ENCODE peak calls at places on chromosome 2, in four cellular contexts. X is heart right ventricle, Q is IMR-90, Z is H7. P is an unnamed sample.

GRCh38 chr2:126643431-126643830 is 12.5 kb upstream of the GYPC start:
- DNase-seq in X (no peak), Q (no peak), Z (no peak), P (no peak)

GRCh38 chr2:10891391-10891790 is 20.3 kb upstream of the KCNF1 start:
- DNase-seq in X (no peak), Q (no peak), Z (no peak), P (no peak)

GRCh38 chr2:176285321-176285720 is 16.1 kb downstream of the MTX2 start:
- DNase-seq in X (no peak), Q (no peak), Z (no peak), P (peak; percentile 15)

GRCh38 chr2:233301811-233302210 is 5.8 kb upstream of the SAG start:
- DNase-seq in X (no peak), Q (no peak), Z (no peak), P (no peak)

GRCh38 chr2:9873337-9873736 is 30.1 kb downstream of the TAF1B start:
- DNase-seq in X (no peak), Q (no peak), Z (no peak), P (no peak)

GRCh38 chr2:210818473-210818872 is 262.1 kb downstream of the CPS1 start:
- DNase-seq in X (no peak), Q (no peak), Z (no peak), P (no peak)

GRCh38 chr2:171317492-171318125 is 116.2 kb downstream of the METTL8 start:
- DNase-seq in X (no peak), Q (no peak), Z (no peak), P (no peak)

GRCh38 chr2:164869420-164869772 is 27.8 kb upstream of the COBLL1 start:
- DNase-seq in X (no peak), Q (no peak), Z (no peak), P (no peak)

GRCh38 chr2:108829916-108830315 is 43.3 kb downstream of the CCDC138 start:
- DNase-seq in X (no peak), Q (no peak), Z (no peak), P (no peak)

GRCh38 chr2:233387667-233388528 is 33.6 kb downstream of the DGKD start:
- DNase-seq in X (peak; percentile 95), Q (peak; percentile 96), Z (peak; percentile 42), P (peak; percentile 84)

GRCh38 chr2:24917731-24918325 is 2.2 kb downstream of the ADCY3 start:
- DNase-seq in X (no peak), Q (no peak), Z (no peak), P (no peak)

GRCh38 chr2:54666741-54667639 is 56.5 kb upstream of the EML6 start:
- DNase-seq in X (peak; percentile 68), Q (peak; percentile 23), Z (no peak), P (peak; percentile 16)

GRCh38 chr2:235543851-235544686 is 50.2 kb downstream of the AGAP1 start:
- DNase-seq in X (no peak), Q (no peak), Z (no peak), P (no peak)

GRCh38 chr2:165778653-165779451 is 15.2 kb downstream of the GALNT3 start:
- DNase-seq in X (no peak), Q (no peak), Z (no peak), P (no peak)

GRCh38 chr2:224685120-224685519 is 31.0 kb downstream of the CCDC195 start:
- DNase-seq in X (no peak), Q (no peak), Z (no peak), P (no peak)

GRCh38 chr2:176911-177310 is 86.9 kb downstream of the SH3YL1 start:
- DNase-seq in X (no peak), Q (no peak), Z (no peak), P (peak; percentile 36)

GRCh38 chr2:158990397-158991209 is 22.2 kb downstream of the TANC1 start:
- DNase-seq in X (no peak), Q (peak; percentile 95), Z (no peak), P (peak; percentile 76)

GRCh38 chr2:30218814-30219213 is 12.5 kb upstream of the LBH start:
- DNase-seq in X (no peak), Q (no peak), Z (no peak), P (no peak)

GRCh38 chr2:45607701-45608100 is 3.4 kb downstream of the SRBD1 start:
- DNase-seq in X (no peak), Q (no peak), Z (peak; percentile 57), P (no peak)

GRCh38 chr2:190545756-190546385 is 11.3 kb upstream of the NEMP2 start:
- DNase-seq in X (no peak), Q (peak; percentile 58), Z (no peak), P (no peak)

GRCh38 chr2:10311736-10312135 is 9.0 kb downstream of the HPCAL1 start:
- DNase-seq in X (no peak), Q (no peak), Z (no peak), P (no peak)

GRCh38 chr2:219248845-219249202 is 3.5 kb downstream of the STK16 start:
- DNase-seq in X (no peak), Q (no peak), Z (no peak), P (no peak)

GRCh38 chr2:36597003-36597531 is 901 bp downstream of the FEZ2 start:
- DNase-seq in X (no peak), Q (no peak), Z (peak; percentile 17), P (no peak)

GRCh38 chr2:58501371-58501770 is 260.2 kb upstream of the FANCL start:
- DNase-seq in X (no peak), Q (no peak), Z (no peak), P (no peak)

GRCh38 chr2:168596881-168597280 is 140.8 kb downstream of the CERS6 start:
- DNase-seq in X (no peak), Q (peak; percentile 17), Z (no peak), P (peak; percentile 22)

GRCh38 chr2:57490746-57491145 is 555.9 kb upstream of the VRK2 start:
- DNase-seq in X (no peak), Q (no peak), Z (no peak), P (no peak)

GRCh38 chr2:207513577-207514257 is 16.0 kb upstream of the CREB1 start:
- DNase-seq in X (no peak), Q (peak; percentile 96), Z (no peak), P (peak; percentile 25)

GRCh38 chr2:223647258-223647952 is 45.2 kb upstream of the SCG2 start:
- DNase-seq in X (no peak), Q (peak; percentile 24), Z (no peak), P (peak; percentile 22)

GRCh38 chr2:31333527-31334183 is 80.9 kb downstream of the XDH start:
- DNase-seq in X (peak; percentile 81), Q (peak; percentile 84), Z (peak; percentile 77), P (peak; percentile 57)

GRCh38 chr2:236498369-236498768 is 71.3 kb upstream of the ACKR3 start:
- DNase-seq in X (peak; percentile 19), Q (peak; percentile 9), Z (no peak), P (peak; percentile 83)

GRCh38 chr2:44543773-44544725 is 182.3 kb downstream of the CAMKMT start:
- DNase-seq in X (no peak), Q (no peak), Z (peak; percentile 10), P (no peak)

GRCh38 chr2:1863386-1863785 is 119.1 kb upstream of the PXDN start:
- DNase-seq in X (no peak), Q (no peak), Z (peak; percentile 22), P (no peak)

GRCh38 chr2:170252414-170252813 is 74.5 kb downstream of the MYO3B start:
- DNase-seq in X (no peak), Q (no peak), Z (no peak), P (no peak)

DNA sequence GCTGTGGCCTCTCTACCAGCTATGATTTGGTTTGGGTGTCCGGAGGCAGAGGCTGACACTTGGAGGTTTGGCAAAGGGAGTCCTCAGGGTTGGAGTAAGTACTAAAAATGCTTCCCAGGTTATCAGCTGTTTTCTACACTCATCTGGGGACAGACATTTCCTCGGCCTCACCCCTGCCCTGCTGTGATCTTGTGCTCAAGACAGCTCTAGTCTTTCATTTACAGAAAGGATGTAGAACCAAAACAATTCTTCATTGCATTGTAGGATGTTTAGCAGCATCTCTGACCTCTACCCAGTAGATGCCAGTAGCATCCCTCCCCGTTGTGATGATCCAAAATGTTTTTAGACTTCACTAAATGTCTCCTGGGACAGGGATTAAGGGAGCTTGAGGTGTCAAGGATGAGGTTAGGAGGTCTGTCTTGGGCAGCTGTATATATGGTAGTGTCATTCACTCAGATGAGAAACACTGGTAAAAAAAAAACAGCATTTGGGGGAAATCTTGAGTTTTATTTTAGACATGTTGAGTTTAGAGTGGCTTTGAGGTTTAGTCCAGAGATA is 26.6 kb downstream of the CD28 start:
- DNase-seq in X (no peak), Q (no peak), Z (no peak), P (no peak)
- H3K4me3 ChIP-seq in X (no peak overlapping the region), Q (no peak overlapping the region), Z (no peak overlapping the region), P (no peak overlapping the region)

DNA sequence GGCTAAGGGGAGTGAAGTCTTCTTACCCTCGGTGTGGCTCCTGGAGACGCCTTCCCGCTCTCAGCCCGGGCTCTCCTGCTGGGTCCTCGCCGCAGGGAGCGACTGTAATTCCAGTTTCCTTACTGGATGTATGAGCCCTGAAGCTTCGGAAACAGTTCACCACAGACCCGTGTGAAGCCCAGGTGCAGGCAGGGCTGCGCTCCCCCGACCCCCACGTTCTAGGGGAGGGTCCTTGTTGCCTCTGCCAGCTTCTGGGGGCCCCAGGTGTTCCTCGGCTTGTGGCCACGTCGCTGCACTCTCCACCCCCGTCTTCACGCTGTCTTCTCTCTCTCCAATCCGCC is 5.1 kb upstream of the ASB1 start:
- DNase-seq in X (no peak), Q (no peak), Z (peak; percentile 70), P (no peak)
- H3K27me3 ChIP-seq in X (no peaks in the 10 kb centered on the region), Q (no peaks in the 10 kb centered on the region), Z (no peaks in the 10 kb centered on the region), P (no peaks in the 10 kb centered on the region)

DNA sequence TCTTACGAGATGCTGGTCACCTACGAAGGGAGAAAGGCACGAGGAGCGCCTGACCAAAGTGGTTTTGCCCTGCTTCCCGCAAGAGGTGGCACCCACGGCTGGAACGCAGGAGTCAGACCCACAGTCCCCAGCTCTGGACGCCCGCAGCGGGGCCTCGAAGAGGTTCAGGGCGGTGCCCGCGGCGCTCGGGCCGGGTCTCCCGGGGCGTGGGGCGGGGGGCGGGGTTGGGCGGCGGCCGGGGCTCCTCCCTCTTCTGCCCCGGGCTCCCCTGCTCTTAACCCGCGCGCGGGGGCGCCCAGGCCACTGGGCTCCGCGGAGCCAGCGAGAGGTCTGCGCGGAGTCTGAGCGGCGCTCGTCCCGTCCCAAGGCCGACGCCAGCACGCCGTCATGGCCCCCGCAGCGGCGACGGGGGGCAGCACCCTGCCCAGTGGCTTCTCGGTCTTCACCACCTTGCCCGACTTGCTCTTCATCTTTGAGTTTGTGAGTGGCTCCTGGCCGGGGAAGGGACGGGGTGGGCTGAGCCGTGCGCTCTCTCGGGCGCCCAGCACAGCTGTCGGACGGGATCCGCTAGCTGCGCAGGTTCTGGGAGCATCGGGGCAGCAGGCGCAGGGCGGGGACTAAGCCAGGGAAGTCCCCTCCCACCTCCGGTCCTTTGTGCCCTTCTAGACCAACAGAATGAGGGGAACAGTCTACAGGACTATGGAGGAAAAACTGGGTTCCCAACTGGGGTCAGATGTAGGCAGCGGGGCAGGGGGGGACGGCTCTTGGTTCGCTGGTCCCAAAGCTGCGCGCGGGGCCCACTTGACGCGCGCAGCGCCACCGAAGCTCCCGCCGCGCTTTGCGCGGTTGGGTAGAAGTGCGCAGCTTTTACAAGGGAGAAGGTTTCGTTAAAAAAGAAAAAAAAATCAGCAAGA is at the start of gene MAL:
- DNase-seq in X (no peak), Q (no peak), Z (peak; percentile 91), P (peak; percentile 23)
- H3K4me3 ChIP-seq in X (peak within 1 kb of the TSS; percentile 44), Q (no peak within 1 kb of the TSS), Z (peak within 1 kb of the TSS; percentile 29), P (peak within 1 kb of the TSS; percentile 15)

GRCh38 chr2:152047826-152048476 is 50.9 kb downstream of the CACNB4 start:
- DNase-seq in X (no peak), Q (no peak), Z (peak; percentile 42), P (no peak)
- H3K27me3 ChIP-seq in X (no peaks in the 10 kb centered on the region), Q (peaks cover 27% of the 10 kb centered on the region), Z (no peaks in the 10 kb centered on the region), P (peaks cover 18% of the 10 kb centered on the region)

DNA sequence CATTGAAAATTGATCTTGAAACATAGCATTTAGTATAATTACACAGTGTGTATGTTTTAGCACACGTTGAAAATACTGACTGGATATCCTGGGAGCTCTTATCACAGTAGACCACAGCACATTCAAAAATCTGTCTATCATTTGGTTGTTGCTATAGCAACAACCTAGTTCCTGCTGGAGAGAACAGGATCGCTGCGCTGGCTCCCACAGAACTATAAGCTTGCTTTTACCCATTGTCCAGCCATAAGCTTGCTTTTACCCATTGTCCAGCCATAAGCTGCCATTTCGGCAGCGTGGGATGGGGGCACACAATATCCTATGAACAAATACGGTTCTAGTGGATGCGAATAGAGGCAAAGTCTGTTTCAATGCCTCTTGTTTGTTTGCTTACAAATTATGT is 70.4 kb upstream of the ST6GAL2 start:
- DNase-seq in X (no peak), Q (no peak), Z (no peak), P (no peak)
- H3K4me3 ChIP-seq in X (no peak overlapping the region), Q (no peak overlapping the region), Z (no peak overlapping the region), P (no peak overlapping the region)

P was measured in MG63.